ENCODE peak calls at places on chromosome 22, in nine cellular contexts. B, U, Z, H, V, S, F, O and E are unnamed samples.

GRCh38 chr22:20112623-20113511 is 3.0 kb upstream of the RANBP1 start:
- DNase-seq in B (no peak), U (no peak), Z (no peak), H (no peak), V (no peak), S (no peak), F (no peak), O (no peak), E (no peak)

GRCh38 chr22:17878970-17879369 is 104.7 kb upstream of the BID start:
- DNase-seq in B (no peak), U (no peak), Z (no peak), H (no peak), V (no peak), S (no peak), F (peak), O (no peak), E (no peak)

GRCh38 chr22:29266564-29267461 is 968 bp downstream of the RHBDD3 start:
- DNase-seq in B (no peak), U (no peak), Z (peak), H (no peak), V (peak), S (no peak), F (peak), O (peak), E (no peak)

GRCh38 chr22:29477919-29478318 is 2.1 kb upstream of the NEFH start:
- DNase-seq in B (no peak), U (no peak), Z (no peak), H (no peak), V (no peak), S (no peak), F (no peak), O (no peak), E (no peak)

GRCh38 chr22:38025514-38025913 is 31.7 kb upstream of the PICK1 start:
- DNase-seq in B (no peak), U (no peak), Z (no peak), H (no peak), V (no peak), S (no peak), F (no peak), O (no peak), E (no peak)

GRCh38 chr22:43543522-43544281 is 131.9 kb downstream of the MPPED1 start:
- DNase-seq in B (no peak), U (no peak), Z (no peak), H (no peak), V (no peak), S (no peak), F (no peak), O (no peak), E (peak)

GRCh38 chr22:45159652-45160462 is 3.9 kb upstream of the NUP50 start:
- DNase-seq in B (no peak), U (no peak), Z (peak), H (no peak), V (peak), S (no peak), F (no peak), O (peak), E (no peak)

GRCh38 chr22:45772726-45773125 is 101.1 kb downstream of the ATXN10 start:
- DNase-seq in B (no peak), U (no peak), Z (no peak), H (no peak), V (no peak), S (no peak), F (no peak), O (no peak), E (no peak)

GRCh38 chr22:31139866-31140716 is at the start of gene PLA2G3:
- DNase-seq in B (peak), U (no peak), Z (peak), H (peak), V (peak), S (peak), F (peak), O (peak), E (peak)

GRCh38 chr22:26124991-26125725 is 44.1 kb upstream of the SEZ6L start:
- DNase-seq in B (no peak), U (no peak), Z (no peak), H (no peak), V (no peak), S (no peak), F (no peak), O (no peak), E (no peak)

GRCh38 chr22:38291201-38291777 is 18.5 kb upstream of the TMEM184B start:
- DNase-seq in B (no peak), U (no peak), Z (no peak), H (no peak), V (no peak), S (no peak), F (no peak), O (no peak), E (no peak)

GRCh38 chr22:23850136-23850611 is 7.5 kb upstream of the SLC2A11 start:
- DNase-seq in B (no peak), U (no peak), Z (no peak), H (no peak), V (no peak), S (no peak), F (no peak), O (no peak), E (no peak)

GRCh38 chr22:35540600-35541253 is at the start of gene RASD2:
- DNase-seq in B (peak), U (no peak), Z (peak), H (no peak), V (peak), S (no peak), F (no peak), O (no peak), E (peak)

GRCh38 chr22:49026476-49027121 is 801.1 kb downstream of the BRD1 start:
- DNase-seq in B (peak), U (no peak), Z (no peak), H (no peak), V (peak), S (no peak), F (no peak), O (no peak), E (no peak)

GRCh38 chr22:45630436-45630835 is 41.2 kb upstream of the ATXN10 start:
- DNase-seq in B (no peak), U (no peak), Z (no peak), H (no peak), V (no peak), S (no peak), F (no peak), O (no peak), E (no peak)

GRCh38 chr22:43136255-43136654 is 6.9 kb downstream of the MCAT start:
- DNase-seq in B (peak), U (no peak), Z (peak), H (no peak), V (peak), S (no peak), F (peak), O (peak), E (peak)

GRCh38 chr22:49972163-49973017 is 11.8 kb downstream of the PIM3 start:
- DNase-seq in B (peak), U (no peak), Z (no peak), H (no peak), V (peak), S (no peak), F (no peak), O (no peak), E (no peak)

GRCh38 chr22:25754527-25755202 is 12.7 kb downstream of the MYO18B start:
- DNase-seq in B (no peak), U (no peak), Z (peak), H (no peak), V (no peak), S (peak), F (peak), O (peak), E (no peak)

GRCh38 chr22:41636467-41636866 is 15.4 kb downstream of the XRCC6 start:
- DNase-seq in B (no peak), U (no peak), Z (peak), H (no peak), V (no peak), S (peak), F (peak), O (peak), E (no peak)

GRCh38 chr22:24942301-24942700 is 4.2 kb downstream of the LHFPL7 start:
- DNase-seq in B (no peak), U (no peak), Z (no peak), H (no peak), V (no peak), S (no peak), F (no peak), O (no peak), E (no peak)

GRCh38 chr22:46659059-46659790 is 39.0 kb downstream of the GRAMD4 start:
- DNase-seq in B (no peak), U (no peak), Z (no peak), H (no peak), V (no peak), S (no peak), F (no peak), O (no peak), E (no peak)

GRCh38 chr22:24146791-24147353 is 34.4 kb upstream of the SUSD2 start:
- DNase-seq in B (peak), U (no peak), Z (peak), H (no peak), V (no peak), S (peak), F (peak), O (peak), E (peak)

GRCh38 chr22:30948930-30949342 is 19.6 kb downstream of the MORC2 start:
- DNase-seq in B (no peak), U (no peak), Z (no peak), H (no peak), V (no peak), S (no peak), F (peak), O (peak), E (no peak)

GRCh38 chr22:38034278-38034882 is 22.8 kb upstream of the PICK1 start:
- DNase-seq in B (peak), U (no peak), Z (peak), H (peak), V (peak), S (peak), F (peak), O (peak), E (peak)

GRCh38 chr22:23772315-23773246 is at the start of gene MMP11:
- DNase-seq in B (peak), U (peak), Z (peak), H (no peak), V (peak), S (no peak), F (no peak), O (no peak), E (peak)

GRCh38 chr22:45151503-45151902 is 12.2 kb upstream of the NUP50 start:
- DNase-seq in B (no peak), U (no peak), Z (no peak), H (no peak), V (no peak), S (no peak), F (no peak), O (no peak), E (no peak)

GRCh38 chr22:29334696-29335344 is 19.3 kb upstream of the RASL10A start:
- DNase-seq in B (no peak), U (no peak), Z (no peak), H (no peak), V (no peak), S (peak), F (peak), O (no peak), E (no peak)

GRCh38 chr22:35131423-35132050 is 65.6 kb downstream of the ISX start:
- DNase-seq in B (no peak), U (no peak), Z (no peak), H (no peak), V (no peak), S (no peak), F (no peak), O (no peak), E (no peak)